ENCODE peak calls at places on chromosomes 5 and 9, in six cellular contexts. Y is hepatocyte; N is CD8-positive, alpha-beta T cell; J is heart right ventricle; Q is ovary; F is neural crest cell. G is an unnamed sample.

GRCh38 chr5:170405822-170406221 is 16.7 kb upstream of the KCNMB1 start:
- DNase-seq in Q (no peak), F (no peak), J (no peak), N (no peak), Y (no peak), G (no peak)

GRCh38 chr9:136671646-136672430 is 9.1 kb downstream of the EGFL7 start:
- DNase-seq in F (peak), Q (peak), Y (peak), J (peak), N (peak), G (peak)

GRCh38 chr5:72608922-72609321 is 101.7 kb upstream of the ZNF366 start:
- DNase-seq in J (no peak), F (no peak), Y (no peak), Q (no peak), N (no peak), G (no peak)

GRCh38 chr9:11319477-11320060 is 706.8 kb upstream of the PTPRD start:
- DNase-seq in Q (no peak), N (no peak), Y (peak), F (no peak), J (no peak), G (no peak)

GRCh38 chr5:52875827-52876226 is 88.1 kb downstream of the ITGA1 start:
- DNase-seq in N (no peak), Q (no peak), J (no peak), F (no peak), Y (no peak), G (no peak)

GRCh38 chr5:14872070-14872989 is 752 bp upstream of the ANKH start:
- DNase-seq in Q (peak), N (peak), J (peak), F (peak), Y (peak), G (no peak)

GRCh38 chr5:133109655-133110483 is 58.1 kb downstream of the HSPA4 start:
- DNase-seq in J (no peak), N (no peak), Y (no peak), F (no peak), Q (no peak), G (no peak)

GRCh38 chr5:11370985-11371384 is 533.3 kb downstream of the CTNND2 start:
- DNase-seq in Y (peak), F (no peak), J (no peak), N (no peak), Q (no peak), G (no peak)

GRCh38 chr9:99593621-99594020 is 228.1 kb upstream of the NR4A3 start:
- DNase-seq in Y (no peak), Q (no peak), F (no peak), N (no peak), J (no peak), G (no peak)

DNA sequence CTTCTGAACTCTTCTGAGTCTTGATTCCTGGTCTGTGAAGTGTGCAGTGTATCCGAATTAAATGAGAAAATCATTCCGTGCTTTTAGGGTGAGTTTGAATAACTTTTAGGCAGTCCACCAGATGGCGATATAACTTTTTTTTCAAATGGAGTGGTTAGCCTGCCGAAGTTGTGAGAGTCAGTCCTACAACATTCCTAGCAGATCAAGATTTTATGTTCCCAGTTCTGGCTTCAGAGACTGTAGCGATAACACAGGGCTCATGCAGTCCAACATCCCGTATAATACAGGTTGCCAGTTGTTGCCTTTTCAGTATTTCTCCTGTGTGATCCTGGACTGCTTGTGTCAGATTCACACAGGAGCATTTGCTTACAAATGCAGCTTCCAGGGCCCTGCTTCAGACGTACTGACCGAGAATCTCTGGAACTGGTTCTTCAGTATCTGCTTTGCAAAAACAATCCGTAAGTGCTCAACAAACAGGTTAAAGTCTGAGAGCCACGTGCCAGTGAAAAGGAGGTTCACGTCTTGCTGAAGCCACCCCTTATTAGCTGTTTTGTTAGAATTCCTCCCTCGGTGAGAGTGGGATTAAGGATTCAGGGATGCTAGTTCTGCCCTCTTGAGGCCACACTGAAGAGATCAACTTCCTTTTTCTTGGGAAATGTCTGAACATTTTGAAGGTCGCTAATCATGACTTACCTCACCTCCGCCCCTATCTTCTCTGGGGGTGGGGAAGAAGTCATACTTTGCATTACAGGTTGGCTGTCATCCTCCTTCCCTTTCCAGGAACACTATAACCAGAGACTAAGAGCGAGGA is 22.8 kb downstream of the SMIM3 start:
- DNase-seq in N (no peak), F (peak), Y (peak), J (no peak), Q (no peak), G (no peak)
- TF ChIP-seq CTCF in N (peak), F (peak), Y (peak), J (peak), Q (peak), G (peak)

GRCh38 chr5:122774861-122775712 is at the start of gene SNX2:
- DNase-seq in Q (peak), F (peak), J (peak), N (peak), Y (peak), G (peak)
- TF ChIP-seq CTCF in Q (peak), F (peak), J (peak), N (peak), Y (peak), G (no peak)

GRCh38 chr5:151298063-151298462 is 5.5 kb downstream of the SLC36A3 start:
- DNase-seq in N (no peak), Q (no peak), J (no peak), Y (peak), F (no peak), G (no peak)
- TF ChIP-seq CTCF in N (no peak), Q (no peak), J (peak), Y (peak), F (peak), G (peak)

GRCh38 chr5:41722359-41722950 is 147.8 kb downstream of the OXCT1 start:
- DNase-seq in J (no peak), Q (no peak), N (no peak), Y (no peak), F (no peak), G (no peak)
- TF ChIP-seq CTCF in J (no peak), Q (no peak), N (no peak), Y (peak), F (no peak), G (peak)

DNA sequence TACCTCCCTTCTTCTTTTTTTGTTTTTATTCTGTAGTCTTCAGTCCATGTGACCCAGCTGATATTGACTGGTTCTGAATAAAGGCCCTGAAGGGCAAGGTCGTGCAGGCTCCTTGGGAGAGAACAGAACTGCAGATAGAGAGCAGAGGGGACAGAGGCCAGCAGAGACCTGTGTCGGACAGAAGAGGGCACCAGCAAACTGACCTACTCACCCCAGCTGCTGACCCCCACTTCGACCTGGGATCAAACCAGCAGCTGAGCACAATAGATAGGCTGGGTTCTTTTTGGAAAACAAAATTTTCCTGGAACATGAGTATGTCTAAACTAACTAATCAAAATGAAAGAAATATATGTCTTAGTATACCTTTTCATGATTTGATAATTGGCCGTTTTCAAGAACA is 695.1 kb downstream of the NR2F1-AS1 start:
- DNase-seq in Q (peak), J (no peak), Y (no peak), F (peak), N (no peak), G (no peak)
- TF ChIP-seq CTCF in Q (no peak), J (no peak), Y (peak), F (peak), N (no peak), G (no peak)

GRCh38 chr5:101045689-101046088 is 142.6 kb upstream of the ST8SIA4 start:
- DNase-seq in F (no peak), N (no peak), Q (no peak), J (no peak), Y (no peak), G (no peak)
- TF ChIP-seq CTCF in F (no peak), N (peak), Q (no peak), J (peak), Y (peak), G (peak)

DNA sequence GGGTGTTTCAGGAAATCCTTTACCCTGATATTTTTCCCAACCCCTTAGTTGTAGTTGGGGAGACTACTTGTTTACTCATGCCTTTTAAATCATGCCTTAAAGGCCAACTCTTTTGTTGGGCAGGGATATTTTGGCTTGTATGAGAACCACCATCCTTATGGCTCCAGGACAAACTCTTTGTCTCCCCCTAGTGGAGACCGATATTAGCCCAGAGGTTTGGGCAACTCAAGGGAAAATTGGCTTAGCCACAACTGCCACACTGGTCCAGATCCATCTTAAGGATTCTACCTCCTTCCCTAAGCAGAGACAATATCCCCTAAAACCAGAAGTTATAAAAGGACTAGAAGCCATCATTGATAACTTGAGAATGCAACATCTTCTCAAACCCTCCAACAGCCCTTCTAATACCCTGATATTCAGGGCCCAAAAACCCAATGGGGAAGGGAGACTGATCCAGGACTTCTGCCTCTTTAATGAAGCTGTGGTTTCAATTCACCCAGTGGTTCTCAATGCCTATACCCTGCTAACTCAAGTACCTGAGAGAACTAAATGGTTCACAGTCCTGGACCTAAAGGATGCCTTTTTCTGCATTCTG is 100.9 kb upstream of the HCN1 start:
- DNase-seq in F (no peak), J (no peak), Y (no peak), Q (no peak), N (no peak), G (no peak)
- TF ChIP-seq CTCF in F (peak), J (no peak), Y (no peak), Q (no peak), N (no peak), G (peak)

GRCh38 chr5:1090538-1090937 is 21.3 kb downstream of the SLC12A7 start:
- DNase-seq in Q (no peak), Y (peak), J (peak), F (no peak), N (no peak), G (no peak)
- TF ChIP-seq CTCF in Q (no peak), Y (no peak), J (no peak), F (no peak), N (no peak), G (no peak)